ENCODE peak calls at places on chromosomes 3 and 15, in seven cellular contexts. One of them, this sample, is unnamed.
A peak's percentile ranks its signal among the peaks of the same experiment; 100 is the strongest.

GRCh38 chr3:168063122-168063521 is 32.6 kb downstream of the GOLIM4 start:
- DNase-seq in hepatocyte: no peak
- DNase-seq in EL: no peak
- DNase-seq in cerebellar cortex: no peak
- DNase-seq in AG08396: no peak
- DNase-seq in COR-L47: no peak
- DNase-seq in activated B cell treated with CpG ODN at 0.5 μM for 24 hours: no peak
- DNase-seq in this sample: no peak

GRCh38 chr3:160091441-160091840 is 102.8 kb downstream of the IL12A start:
- DNase-seq in hepatocyte: no peak
- DNase-seq in EL: no peak
- DNase-seq in cerebellar cortex: no peak
- DNase-seq in AG08396: no peak
- DNase-seq in COR-L47: no peak
- DNase-seq in activated B cell treated with CpG ODN at 0.5 μM for 24 hours: no peak
- DNase-seq in this sample: no peak

GRCh38 chr3:41117398-41117870 is 81.9 kb upstream of the CTNNB1 start:
- DNase-seq in hepatocyte: peak; percentile 46
- DNase-seq in EL: peak; percentile 98
- DNase-seq in cerebellar cortex: no peak
- DNase-seq in AG08396: peak; percentile 46
- DNase-seq in COR-L47: no peak
- DNase-seq in activated B cell treated with CpG ODN at 0.5 μM for 24 hours: peak; percentile 24
- DNase-seq in this sample: no peak

GRCh38 chr3:168249048-168249538 is 153.4 kb upstream of the GOLIM4 start:
- DNase-seq in hepatocyte: no peak
- DNase-seq in EL: peak; percentile 13
- DNase-seq in cerebellar cortex: no peak
- DNase-seq in AG08396: peak; percentile 24
- DNase-seq in COR-L47: peak; percentile 50
- DNase-seq in activated B cell treated with CpG ODN at 0.5 μM for 24 hours: no peak
- DNase-seq in this sample: no peak

GRCh38 chr15:41949400-41950126 is 22.8 kb downstream of the EHD4 start:
- DNase-seq in hepatocyte: no peak
- DNase-seq in EL: no peak
- DNase-seq in cerebellar cortex: no peak
- DNase-seq in AG08396: no peak
- DNase-seq in COR-L47: no peak
- DNase-seq in activated B cell treated with CpG ODN at 0.5 μM for 24 hours: no peak
- DNase-seq in this sample: no peak

GRCh38 chr3:9135930-9136525 is 113.4 kb downstream of the SRGAP3 start:
- DNase-seq in hepatocyte: no peak
- DNase-seq in EL: no peak
- DNase-seq in cerebellar cortex: peak; percentile 56
- DNase-seq in AG08396: no peak
- DNase-seq in COR-L47: no peak
- DNase-seq in activated B cell treated with CpG ODN at 0.5 μM for 24 hours: no peak
- DNase-seq in this sample: peak; percentile 68

GRCh38 chr3:184600685-184601377 is 39.2 kb downstream of the EPHB3 start:
- DNase-seq in hepatocyte: no peak
- DNase-seq in EL: no peak
- DNase-seq in cerebellar cortex: no peak
- DNase-seq in AG08396: no peak
- DNase-seq in COR-L47: no peak
- DNase-seq in activated B cell treated with CpG ODN at 0.5 μM for 24 hours: no peak
- DNase-seq in this sample: no peak

GRCh38 chr3:61053781-61054496 is 197.3 kb downstream of the FHIT start:
- DNase-seq in hepatocyte: peak; percentile 19
- DNase-seq in EL: no peak
- DNase-seq in cerebellar cortex: no peak
- DNase-seq in AG08396: no peak
- DNase-seq in COR-L47: peak; percentile 4
- DNase-seq in activated B cell treated with CpG ODN at 0.5 μM for 24 hours: no peak
- DNase-seq in this sample: no peak

GRCh38 chr15:65206750-65207149 is 4.5 kb downstream of the CILP start:
- DNase-seq in hepatocyte: no peak
- DNase-seq in EL: no peak
- DNase-seq in cerebellar cortex: no peak
- DNase-seq in AG08396: no peak
- DNase-seq in COR-L47: no peak
- DNase-seq in activated B cell treated with CpG ODN at 0.5 μM for 24 hours: no peak
- DNase-seq in this sample: no peak

GRCh38 chr3:184651945-184652344 is 59.9 kb downstream of the MAGEF1 start:
- DNase-seq in hepatocyte: no peak
- DNase-seq in EL: no peak
- DNase-seq in cerebellar cortex: no peak
- DNase-seq in AG08396: no peak
- DNase-seq in COR-L47: no peak
- DNase-seq in activated B cell treated with CpG ODN at 0.5 μM for 24 hours: no peak
- DNase-seq in this sample: no peak

GRCh38 chr15:75452364-75452967 is 976 bp upstream of the SIN3A start:
- DNase-seq in hepatocyte: peak; percentile 92
- DNase-seq in EL: peak; percentile 85
- DNase-seq in cerebellar cortex: peak; percentile 95
- DNase-seq in AG08396: peak; percentile 58
- DNase-seq in COR-L47: peak; percentile 74
- DNase-seq in activated B cell treated with CpG ODN at 0.5 μM for 24 hours: peak; percentile 57
- DNase-seq in this sample: peak; percentile 75

GRCh38 chr3:115227461-115227860 is 80.4 kb upstream of the ZBTB20 start:
- DNase-seq in hepatocyte: no peak
- DNase-seq in EL: peak; percentile 54
- DNase-seq in cerebellar cortex: no peak
- DNase-seq in AG08396: no peak
- DNase-seq in COR-L47: no peak
- DNase-seq in activated B cell treated with CpG ODN at 0.5 μM for 24 hours: no peak
- DNase-seq in this sample: no peak

GRCh38 chr3:50830451-50830850 is 155.7 kb downstream of the DOCK3 start:
- DNase-seq in hepatocyte: no peak
- DNase-seq in EL: no peak
- DNase-seq in cerebellar cortex: no peak
- DNase-seq in AG08396: no peak
- DNase-seq in COR-L47: no peak
- DNase-seq in activated B cell treated with CpG ODN at 0.5 μM for 24 hours: no peak
- DNase-seq in this sample: no peak

GRCh38 chr3:4707324-4707723 is 214.2 kb downstream of the ITPR1 start:
- DNase-seq in hepatocyte: no peak
- DNase-seq in EL: no peak
- DNase-seq in cerebellar cortex: no peak
- DNase-seq in AG08396: no peak
- DNase-seq in COR-L47: no peak
- DNase-seq in activated B cell treated with CpG ODN at 0.5 μM for 24 hours: no peak
- DNase-seq in this sample: no peak

GRCh38 chr3:54846085-54846484 is 81.8 kb downstream of the LRTM1 start:
- DNase-seq in hepatocyte: no peak
- DNase-seq in EL: no peak
- DNase-seq in cerebellar cortex: no peak
- DNase-seq in AG08396: no peak
- DNase-seq in COR-L47: no peak
- DNase-seq in activated B cell treated with CpG ODN at 0.5 μM for 24 hours: no peak
- DNase-seq in this sample: no peak

GRCh38 chr15:95286911-95287769 is 1043.4 kb upstream of the NR2F2 start:
- DNase-seq in hepatocyte: no peak
- DNase-seq in EL: no peak
- DNase-seq in cerebellar cortex: no peak
- DNase-seq in AG08396: no peak
- DNase-seq in COR-L47: no peak
- DNase-seq in activated B cell treated with CpG ODN at 0.5 μM for 24 hours: no peak
- DNase-seq in this sample: no peak

GRCh38 chr3:177977381-177978158 is 558.7 kb upstream of the KCNMB2 start:
- DNase-seq in hepatocyte: no peak
- DNase-seq in EL: peak; percentile 95
- DNase-seq in cerebellar cortex: no peak
- DNase-seq in AG08396: peak; percentile 42
- DNase-seq in COR-L47: no peak
- DNase-seq in activated B cell treated with CpG ODN at 0.5 μM for 24 hours: no peak
- DNase-seq in this sample: no peak

GRCh38 chr15:89067751-89068150 is 20.5 kb upstream of the ABHD2 start:
- DNase-seq in hepatocyte: no peak
- DNase-seq in EL: no peak
- DNase-seq in cerebellar cortex: no peak
- DNase-seq in AG08396: no peak
- DNase-seq in COR-L47: no peak
- DNase-seq in activated B cell treated with CpG ODN at 0.5 μM for 24 hours: no peak
- DNase-seq in this sample: no peak

GRCh38 chr3:89472101-89472500 is 364.7 kb downstream of the EPHA3 start:
- DNase-seq in hepatocyte: no peak
- DNase-seq in EL: no peak
- DNase-seq in cerebellar cortex: no peak
- DNase-seq in AG08396: no peak
- DNase-seq in COR-L47: no peak
- DNase-seq in activated B cell treated with CpG ODN at 0.5 μM for 24 hours: no peak
- DNase-seq in this sample: no peak

GRCh38 chr3:139312959-139313358 is 30.9 kb upstream of the MRPS22 start:
- DNase-seq in hepatocyte: peak; percentile 42
- DNase-seq in EL: peak; percentile 77
- DNase-seq in cerebellar cortex: no peak
- DNase-seq in AG08396: peak; percentile 48
- DNase-seq in COR-L47: no peak
- DNase-seq in activated B cell treated with CpG ODN at 0.5 μM for 24 hours: no peak
- DNase-seq in this sample: no peak

GRCh38 chr3:128383316-128384235 is 83.1 kb downstream of the DNAJB8 start:
- DNase-seq in hepatocyte: peak; percentile 85
- DNase-seq in EL: peak; percentile 76
- DNase-seq in cerebellar cortex: peak; percentile 50
- DNase-seq in AG08396: peak; percentile 70
- DNase-seq in COR-L47: peak; percentile 55
- DNase-seq in activated B cell treated with CpG ODN at 0.5 μM for 24 hours: no peak
- DNase-seq in this sample: no peak

GRCh38 chr3:146390967-146391366 is 78.4 kb downstream of the PLSCR2 start:
- DNase-seq in hepatocyte: no peak
- DNase-seq in EL: peak; percentile 73
- DNase-seq in cerebellar cortex: no peak
- DNase-seq in AG08396: peak; percentile 38
- DNase-seq in COR-L47: no peak
- DNase-seq in activated B cell treated with CpG ODN at 0.5 μM for 24 hours: no peak
- DNase-seq in this sample: no peak

GRCh38 chr15:77036537-77037474 is 34.1 kb downstream of the TSPAN3 start:
- DNase-seq in hepatocyte: peak; percentile 5
- DNase-seq in EL: no peak
- DNase-seq in cerebellar cortex: no peak
- DNase-seq in AG08396: no peak
- DNase-seq in COR-L47: no peak
- DNase-seq in activated B cell treated with CpG ODN at 0.5 μM for 24 hours: peak; percentile 12
- DNase-seq in this sample: no peak

GRCh38 chr15:63528138-63528659 is 23.8 kb downstream of the USP3 start:
- DNase-seq in hepatocyte: no peak
- DNase-seq in EL: peak; percentile 41
- DNase-seq in cerebellar cortex: no peak
- DNase-seq in AG08396: no peak
- DNase-seq in COR-L47: no peak
- DNase-seq in activated B cell treated with CpG ODN at 0.5 μM for 24 hours: no peak
- DNase-seq in this sample: no peak

GRCh38 chr3:7793786-7794185 is 707.8 kb upstream of the LMCD1 start:
- DNase-seq in hepatocyte: no peak
- DNase-seq in EL: no peak
- DNase-seq in cerebellar cortex: no peak
- DNase-seq in AG08396: no peak
- DNase-seq in COR-L47: no peak
- DNase-seq in activated B cell treated with CpG ODN at 0.5 μM for 24 hours: no peak
- DNase-seq in this sample: no peak

GRCh38 chr15:51493892-51494291 is 128.7 kb downstream of the DMXL2 start:
- DNase-seq in hepatocyte: no peak
- DNase-seq in EL: peak; percentile 4
- DNase-seq in cerebellar cortex: no peak
- DNase-seq in AG08396: peak; percentile 7
- DNase-seq in COR-L47: no peak
- DNase-seq in activated B cell treated with CpG ODN at 0.5 μM for 24 hours: no peak
- DNase-seq in this sample: no peak

This sample was measured in glutamatergic neuron.